ENCODE peak calls at places on chromosomes 2 and 18, in four cellular contexts. One of them, this sample, is unnamed.

GRCh38 chr2:7661532-7661931 is 744.3 kb downstream of the RNF144A start:
- DNase-seq in GM06990: no peak
- DNase-seq in A673: no peak
- DNase-seq in lung: no peak
- DNase-seq in this sample: no peak

GRCh38 chr2:185608799-185609198 is 129.8 kb upstream of the FSIP2 start:
- DNase-seq in GM06990: no peak
- DNase-seq in A673: peak
- DNase-seq in lung: no peak
- DNase-seq in this sample: no peak

GRCh38 chr2:3534251-3534814 is 15.0 kb upstream of the ADI1 start:
- DNase-seq in GM06990: no peak
- DNase-seq in A673: no peak
- DNase-seq in lung: no peak
- DNase-seq in this sample: no peak

GRCh38 chr2:162245051-162245450 is 1.8 kb upstream of the FAP start:
- DNase-seq in GM06990: no peak
- DNase-seq in A673: no peak
- DNase-seq in lung: peak
- DNase-seq in this sample: no peak

GRCh38 chr18:63319383-63320040 is at the start of gene BCL2:
- DNase-seq in GM06990: no peak
- DNase-seq in A673: peak
- DNase-seq in lung: peak
- DNase-seq in this sample: no peak

GRCh38 chr2:120441744-120442471 is 96.0 kb downstream of the INHBB start:
- DNase-seq in GM06990: no peak
- DNase-seq in A673: no peak
- DNase-seq in lung: peak
- DNase-seq in this sample: no peak

GRCh38 chr2:146597291-146597690 is 1247.5 kb upstream of the ACVR2A start:
- DNase-seq in GM06990: no peak
- DNase-seq in A673: no peak
- DNase-seq in lung: no peak
- DNase-seq in this sample: no peak

GRCh38 chr18:7084080-7084765 is 33.4 kb downstream of the LAMA1 start:
- DNase-seq in GM06990: no peak
- DNase-seq in A673: no peak
- DNase-seq in lung: no peak
- DNase-seq in this sample: no peak

GRCh38 chr2:170369228-170369627 is 191.3 kb downstream of the MYO3B start:
- DNase-seq in GM06990: no peak
- DNase-seq in A673: no peak
- DNase-seq in lung: no peak
- DNase-seq in this sample: no peak

GRCh38 chr2:67612576-67612981 is 215.4 kb downstream of the ETAA1 start:
- DNase-seq in GM06990: no peak
- DNase-seq in A673: no peak
- DNase-seq in lung: no peak
- DNase-seq in this sample: no peak

GRCh38 chr18:6943143-6943542 is 174.5 kb downstream of the LAMA1 start:
- DNase-seq in GM06990: no peak
- DNase-seq in A673: no peak
- DNase-seq in lung: no peak
- DNase-seq in this sample: no peak

GRCh38 chr2:188894028-188894427 is 80.1 kb upstream of the COL3A1 start:
- DNase-seq in GM06990: no peak
- DNase-seq in A673: no peak
- DNase-seq in lung: no peak
- DNase-seq in this sample: no peak

GRCh38 chr2:49516427-49516826 is 362.1 kb upstream of the FSHR start:
- DNase-seq in GM06990: no peak
- DNase-seq in A673: no peak
- DNase-seq in lung: no peak
- DNase-seq in this sample: no peak

GRCh38 chr18:49467019-49467563 is 6.6 kb upstream of the DYM start:
- DNase-seq in GM06990: no peak
- DNase-seq in A673: no peak
- DNase-seq in lung: no peak
- DNase-seq in this sample: no peak

GRCh38 chr2:32523711-32524110 is 104.1 kb upstream of the TTC27 start:
- DNase-seq in GM06990: no peak
- DNase-seq in A673: no peak
- DNase-seq in lung: no peak
- DNase-seq in this sample: no peak

GRCh38 chr2:119190321-119190720 is 31.8 kb upstream of the C1QL2 start:
- DNase-seq in GM06990: no peak
- DNase-seq in A673: no peak
- DNase-seq in lung: no peak
- DNase-seq in this sample: no peak

GRCh38 chr2:168365094-168365621 is 90.9 kb upstream of the CERS6 start:
- DNase-seq in GM06990: no peak
- DNase-seq in A673: no peak
- DNase-seq in lung: no peak
- DNase-seq in this sample: no peak

GRCh38 chr18:24503182-24503581 is 42.7 kb downstream of the HRH4 start:
- DNase-seq in GM06990: no peak
- DNase-seq in A673: no peak
- DNase-seq in lung: no peak
- DNase-seq in this sample: no peak

GRCh38 chr18:9731380-9731779 is 23.3 kb downstream of the RAB31 start:
- DNase-seq in GM06990: no peak
- DNase-seq in A673: no peak
- DNase-seq in lung: no peak
- DNase-seq in this sample: no peak

GRCh38 chr2:84841577-84841976 is 39.3 kb downstream of the TRABD2A start:
- DNase-seq in GM06990: no peak
- DNase-seq in A673: no peak
- DNase-seq in lung: no peak
- DNase-seq in this sample: no peak

GRCh38 chr2:17605691-17606090 is 65.2 kb downstream of the VSNL1 start:
- DNase-seq in GM06990: no peak
- DNase-seq in A673: no peak
- DNase-seq in lung: no peak
- DNase-seq in this sample: no peak

GRCh38 chr18:58844871-58845270 is 19.8 kb upstream of the ZNF532 start:
- DNase-seq in GM06990: no peak
- DNase-seq in A673: no peak
- DNase-seq in lung: no peak
- DNase-seq in this sample: no peak

GRCh38 chr2:207166349-207167128 is 791 bp upstream of the KLF7 start:
- DNase-seq in GM06990: peak
- DNase-seq in A673: peak
- DNase-seq in lung: peak
- DNase-seq in this sample: peak

GRCh38 chr2:636151-636621 is 41.0 kb downstream of the TMEM18 start:
- DNase-seq in GM06990: no peak
- DNase-seq in A673: no peak
- DNase-seq in lung: peak
- DNase-seq in this sample: no peak

GRCh38 chr2:31987454-31987853 is 23.4 kb downstream of the MEMO1 start:
- DNase-seq in GM06990: no peak
- DNase-seq in A673: peak
- DNase-seq in lung: no peak
- DNase-seq in this sample: no peak

GRCh38 chr2:156309106-156309505 is 23.4 kb downstream of the NR4A2 start:
- DNase-seq in GM06990: no peak
- DNase-seq in A673: no peak
- DNase-seq in lung: no peak
- DNase-seq in this sample: no peak

GRCh38 chr2:142863485-142863921 is 14.0 kb upstream of the KYNU start:
- DNase-seq in GM06990: no peak
- DNase-seq in A673: no peak
- DNase-seq in lung: no peak
- DNase-seq in this sample: no peak

GRCh38 chr2:10159086-10159485 is 36.5 kb downstream of the RRM2 start:
- DNase-seq in GM06990: no peak
- DNase-seq in A673: no peak
- DNase-seq in lung: no peak
- DNase-seq in this sample: no peak

GRCh38 chr2:169080250-169081035 is 11.1 kb downstream of the DHRS9 start:
- DNase-seq in GM06990: no peak
- DNase-seq in A673: no peak
- DNase-seq in lung: no peak
- DNase-seq in this sample: no peak

GRCh38 chr2:232480201-232481190 is 7.1 kb downstream of the ECEL1 start:
- DNase-seq in GM06990: no peak
- DNase-seq in A673: no peak
- DNase-seq in lung: no peak
- DNase-seq in this sample: no peak

GRCh38 chr18:35024196-35024595 is 17.0 kb upstream of the MAPRE2 start:
- DNase-seq in GM06990: no peak
- DNase-seq in A673: no peak
- DNase-seq in lung: no peak
- DNase-seq in this sample: no peak

GRCh38 chr18:45526120-45526841 is 89.0 kb upstream of the SLC14A2 start:
- DNase-seq in GM06990: no peak
- DNase-seq in A673: no peak
- DNase-seq in lung: no peak
- DNase-seq in this sample: no peak

GRCh38 chr2:99180755-99181647 is at the start of the genes MITD1 and MRPL30:
- DNase-seq in GM06990: peak
- DNase-seq in A673: peak
- DNase-seq in lung: peak
- DNase-seq in this sample: peak
- TF ChIP-seq CTCF in GM06990: no peak
- TF ChIP-seq CTCF in A673: no peak
- TF ChIP-seq CTCF in lung: no peak
- TF ChIP-seq CTCF in this sample: no peak

GRCh38 chr2:26740890-26741302 is 23.2 kb upstream of the SLC35F6 start:
- DNase-seq in GM06990: no peak
- DNase-seq in A673: peak
- DNase-seq in lung: no peak
- DNase-seq in this sample: no peak

GRCh38 chr2:26740346-26740745 is 23.7 kb upstream of the SLC35F6 start:
- DNase-seq in GM06990: no peak
- DNase-seq in A673: no peak
- DNase-seq in lung: no peak
- DNase-seq in this sample: no peak

GRCh38 chr2:26742053-26742770 is 21.9 kb upstream of the SLC35F6 start:
- DNase-seq in GM06990: no peak
- DNase-seq in A673: no peak
- DNase-seq in lung: no peak
- DNase-seq in this sample: no peak

GRCh38 chr2:26744953-26745352 is 19.1 kb upstream of the SLC35F6 start:
- DNase-seq in GM06990: no peak
- DNase-seq in A673: no peak
- DNase-seq in lung: no peak
- DNase-seq in this sample: no peak

GRCh38 chr2:26745609-26746327 is 18.3 kb upstream of the SLC35F6 start:
- DNase-seq in GM06990: no peak
- DNase-seq in A673: peak
- DNase-seq in lung: peak
- DNase-seq in this sample: peak
- TF ChIP-seq CTCF in GM06990: peak
- TF ChIP-seq CTCF in A673: peak
- TF ChIP-seq CTCF in lung: peak
- TF ChIP-seq CTCF in this sample: peak

GRCh38 chr2:204888222-204888621 is 342.9 kb downstream of the PARD3B start:
- DNase-seq in GM06990: no peak
- DNase-seq in A673: no peak
- DNase-seq in lung: no peak
- DNase-seq in this sample: no peak

GRCh38 chr2:204886713-204887112 is 341.4 kb downstream of the PARD3B start:
- DNase-seq in GM06990: no peak
- DNase-seq in A673: no peak
- DNase-seq in lung: no peak
- DNase-seq in this sample: no peak

GRCh38 chr2:204881519-204882111 is 336.3 kb downstream of the PARD3B start:
- DNase-seq in GM06990: no peak
- DNase-seq in A673: no peak
- DNase-seq in lung: no peak
- DNase-seq in this sample: no peak

GRCh38 chr2:204880928-204881327 is 335.7 kb downstream of the PARD3B start:
- DNase-seq in GM06990: no peak
- DNase-seq in A673: no peak
- DNase-seq in lung: no peak
- DNase-seq in this sample: no peak

DNA sequence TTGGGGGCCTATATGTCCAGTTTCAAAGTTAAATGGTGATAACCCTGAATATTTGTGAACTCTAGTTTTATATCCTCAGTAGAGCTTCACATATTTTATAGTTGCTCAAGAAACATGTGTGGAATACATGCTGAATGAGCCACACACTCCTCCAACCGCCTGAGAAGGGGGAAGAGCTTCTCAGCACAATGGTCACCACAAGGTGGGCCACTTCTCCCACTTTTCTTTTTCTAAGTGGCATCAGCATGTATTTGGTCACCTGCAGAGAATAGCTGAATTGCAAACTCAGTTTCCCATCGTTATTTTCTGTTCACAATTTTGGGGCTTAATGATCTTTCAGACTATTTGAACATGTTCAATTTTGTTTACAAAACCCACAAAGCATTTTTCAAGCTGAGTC is 340.5 kb downstream of the PARD3B start:
- DNase-seq in GM06990: no peak
- DNase-seq in A673: peak
- DNase-seq in lung: no peak
- DNase-seq in this sample: no peak
- TF ChIP-seq CTCF in GM06990: no peak
- TF ChIP-seq CTCF in A673: peak
- TF ChIP-seq CTCF in lung: no peak
- TF ChIP-seq CTCF in this sample: peak

DNA sequence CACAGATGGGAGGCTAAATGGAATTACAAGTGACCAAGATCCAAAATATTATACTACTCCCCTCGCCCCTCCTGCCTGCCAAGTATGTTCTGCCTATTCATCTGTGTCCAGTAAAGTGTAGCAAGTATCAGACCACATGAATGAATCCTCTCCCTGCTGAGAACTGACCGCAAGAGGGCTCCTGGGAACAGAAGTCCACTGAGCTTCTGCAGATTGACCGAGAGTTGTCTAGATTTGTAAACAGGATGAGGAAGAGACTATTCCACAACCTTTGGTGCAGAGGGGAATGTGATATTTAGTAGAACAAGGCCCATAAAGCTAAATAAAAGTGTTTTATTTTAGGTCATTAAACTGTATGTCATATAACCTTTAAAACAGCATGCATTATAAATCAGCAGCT is 376.9 kb downstream of the DCC start:
- DNase-seq in GM06990: no peak
- DNase-seq in A673: no peak
- DNase-seq in lung: no peak
- DNase-seq in this sample: no peak
- TF ChIP-seq CTCF in GM06990: no peak
- TF ChIP-seq CTCF in A673: no peak
- TF ChIP-seq CTCF in lung: no peak
- TF ChIP-seq CTCF in this sample: peak